ENCODE peak calls at places on chromosome 5, in five cellular contexts. One of them, this sample, is unnamed.

GRCh38 chr5:174364676-174365075 is 319.2 kb downstream of the NSG2 start:
- DNase-seq in natural killer cell: no peak
- DNase-seq in heart left ventricle: no peak
- DNase-seq in H9: no peak
- DNase-seq in pancreas: no peak
- DNase-seq in this sample: no peak

GRCh38 chr5:147036691-147037245 is 158.2 kb upstream of the PPP2R2B start:
- DNase-seq in heart left ventricle: no peak
- DNase-seq in H9: no peak
- DNase-seq in natural killer cell: no peak
- DNase-seq in pancreas: no peak
- DNase-seq in this sample: no peak

GRCh38 chr5:145738227-145738626 is 96.9 kb downstream of the PRELID2 start:
- DNase-seq in H9: no peak
- DNase-seq in heart left ventricle: no peak
- DNase-seq in natural killer cell: no peak
- DNase-seq in pancreas: no peak
- DNase-seq in this sample: no peak

GRCh38 chr5:178404987-178405386 is 172.4 kb upstream of the PHYKPL start:
- DNase-seq in H9: no peak
- DNase-seq in heart left ventricle: no peak
- DNase-seq in natural killer cell: no peak
- DNase-seq in pancreas: no peak
- DNase-seq in this sample: no peak

GRCh38 chr5:151058891-151059611 is 21.8 kb downstream of the TNIP1 start:
- DNase-seq in pancreas: no peak
- DNase-seq in H9: no peak
- DNase-seq in heart left ventricle: no peak
- DNase-seq in natural killer cell: no peak
- DNase-seq in this sample: no peak

GRCh38 chr5:50967388-50968039 is 301.1 kb downstream of the PARP8 start:
- DNase-seq in natural killer cell: no peak
- DNase-seq in H9: peak
- DNase-seq in heart left ventricle: no peak
- DNase-seq in pancreas: no peak
- DNase-seq in this sample: no peak

GRCh38 chr5:88384901-88385300 is 116.3 kb upstream of the TMEM161B start:
- DNase-seq in pancreas: no peak
- DNase-seq in natural killer cell: no peak
- DNase-seq in heart left ventricle: no peak
- DNase-seq in H9: no peak
- DNase-seq in this sample: no peak

GRCh38 chr5:10579537-10580521 is 16.0 kb downstream of the ANKRD33B start:
- DNase-seq in H9: no peak
- DNase-seq in pancreas: no peak
- DNase-seq in heart left ventricle: no peak
- DNase-seq in natural killer cell: no peak
- DNase-seq in this sample: no peak

GRCh38 chr5:72115277-72115676 is 8.0 kb downstream of the MAP1B start:
- DNase-seq in natural killer cell: no peak
- DNase-seq in heart left ventricle: no peak
- DNase-seq in pancreas: no peak
- DNase-seq in H9: no peak
- DNase-seq in this sample: no peak

GRCh38 chr5:151684690-151685361 is 1.9 kb downstream of the SPARC start:
- DNase-seq in H9: peak
- DNase-seq in heart left ventricle: peak
- DNase-seq in pancreas: no peak
- DNase-seq in natural killer cell: no peak
- DNase-seq in this sample: no peak

GRCh38 chr5:84292788-84293653 is 91.7 kb downstream of the EDIL3 start:
- DNase-seq in natural killer cell: no peak
- DNase-seq in pancreas: no peak
- DNase-seq in H9: no peak
- DNase-seq in heart left ventricle: no peak
- DNase-seq in this sample: no peak

GRCh38 chr5:133456933-133457402 is 155.4 kb downstream of the FSTL4 start:
- DNase-seq in heart left ventricle: no peak
- DNase-seq in H9: no peak
- DNase-seq in natural killer cell: no peak
- DNase-seq in pancreas: no peak
- DNase-seq in this sample: no peak

GRCh38 chr5:163565931-163566608 is 60.7 kb downstream of the MAT2B start:
- DNase-seq in natural killer cell: no peak
- DNase-seq in H9: peak
- DNase-seq in heart left ventricle: no peak
- DNase-seq in pancreas: peak
- DNase-seq in this sample: no peak

GRCh38 chr5:137619191-137619870 is 116.6 kb downstream of the KLHL3 start:
- DNase-seq in heart left ventricle: peak
- DNase-seq in pancreas: no peak
- DNase-seq in natural killer cell: no peak
- DNase-seq in H9: no peak
- DNase-seq in this sample: no peak

GRCh38 chr5:59661939-59662615 is 231.4 kb downstream of the PDE4D start:
- DNase-seq in pancreas: no peak
- DNase-seq in heart left ventricle: no peak
- DNase-seq in H9: no peak
- DNase-seq in natural killer cell: no peak
- DNase-seq in this sample: no peak

GRCh38 chr5:178180141-178180863 is 6.9 kb downstream of the GMCL2 start:
- DNase-seq in natural killer cell: no peak
- DNase-seq in heart left ventricle: no peak
- DNase-seq in H9: peak
- DNase-seq in pancreas: no peak
- DNase-seq in this sample: no peak

GRCh38 chr5:141951341-141951781 is 6.6 kb downstream of the PCDH12 start:
- DNase-seq in natural killer cell: no peak
- DNase-seq in pancreas: no peak
- DNase-seq in heart left ventricle: peak
- DNase-seq in H9: peak
- DNase-seq in this sample: no peak

GRCh38 chr5:133846478-133847226 is 121.8 kb downstream of the C5orf15 start:
- DNase-seq in H9: no peak
- DNase-seq in pancreas: no peak
- DNase-seq in natural killer cell: no peak
- DNase-seq in heart left ventricle: no peak
- DNase-seq in this sample: no peak

GRCh38 chr5:75612211-75612579 is 942 bp downstream of the ANKDD1B start:
- DNase-seq in heart left ventricle: no peak
- DNase-seq in natural killer cell: no peak
- DNase-seq in pancreas: no peak
- DNase-seq in H9: peak
- DNase-seq in this sample: no peak

GRCh38 chr5:147188200-147189108 is 46.4 kb upstream of the STK32A start:
- DNase-seq in H9: peak
- DNase-seq in heart left ventricle: peak
- DNase-seq in natural killer cell: no peak
- DNase-seq in pancreas: no peak
- DNase-seq in this sample: peak

GRCh38 chr5:77167695-77168111 is 42.8 kb upstream of the PDE8B start:
- DNase-seq in natural killer cell: no peak
- DNase-seq in heart left ventricle: no peak
- DNase-seq in pancreas: no peak
- DNase-seq in H9: no peak
- DNase-seq in this sample: no peak

GRCh38 chr5:133552925-133553525 is 59.3 kb downstream of the FSTL4 start:
- DNase-seq in pancreas: peak
- DNase-seq in H9: peak
- DNase-seq in heart left ventricle: no peak
- DNase-seq in natural killer cell: peak
- DNase-seq in this sample: no peak

GRCh38 chr5:154308457-154309360 is 118.2 kb downstream of the GALNT10 start:
- DNase-seq in natural killer cell: no peak
- DNase-seq in H9: no peak
- DNase-seq in pancreas: no peak
- DNase-seq in heart left ventricle: no peak
- DNase-seq in this sample: no peak

GRCh38 chr5:158174918-158175663 is 316.1 kb upstream of the CLINT1 start:
- DNase-seq in natural killer cell: no peak
- DNase-seq in H9: peak
- DNase-seq in pancreas: no peak
- DNase-seq in heart left ventricle: peak
- DNase-seq in this sample: peak

GRCh38 chr5:156409834-156410233 is 82.9 kb downstream of the SGCD start:
- DNase-seq in heart left ventricle: no peak
- DNase-seq in pancreas: no peak
- DNase-seq in natural killer cell: no peak
- DNase-seq in H9: no peak
- DNase-seq in this sample: no peak

GRCh38 chr5:133287500-133287899 is 235.7 kb downstream of the HSPA4 start:
- DNase-seq in natural killer cell: no peak
- DNase-seq in H9: peak
- DNase-seq in heart left ventricle: no peak
- DNase-seq in pancreas: no peak
- DNase-seq in this sample: peak

GRCh38 chr5:27708579-27708978 is 670.2 kb upstream of the CDH9 start:
- DNase-seq in pancreas: no peak
- DNase-seq in H9: no peak
- DNase-seq in heart left ventricle: no peak
- DNase-seq in natural killer cell: no peak
- DNase-seq in this sample: no peak

GRCh38 chr5:74625742-74626241 is 14.7 kb downstream of the ENC1 start:
- DNase-seq in H9: peak
- DNase-seq in heart left ventricle: no peak
- DNase-seq in natural killer cell: no peak
- DNase-seq in pancreas: no peak
- DNase-seq in this sample: no peak

GRCh38 chr5:131068893-131069643 is 96.0 kb downstream of the HINT1 start:
- DNase-seq in natural killer cell: peak
- DNase-seq in heart left ventricle: no peak
- DNase-seq in pancreas: no peak
- DNase-seq in H9: no peak
- DNase-seq in this sample: no peak

DNA sequence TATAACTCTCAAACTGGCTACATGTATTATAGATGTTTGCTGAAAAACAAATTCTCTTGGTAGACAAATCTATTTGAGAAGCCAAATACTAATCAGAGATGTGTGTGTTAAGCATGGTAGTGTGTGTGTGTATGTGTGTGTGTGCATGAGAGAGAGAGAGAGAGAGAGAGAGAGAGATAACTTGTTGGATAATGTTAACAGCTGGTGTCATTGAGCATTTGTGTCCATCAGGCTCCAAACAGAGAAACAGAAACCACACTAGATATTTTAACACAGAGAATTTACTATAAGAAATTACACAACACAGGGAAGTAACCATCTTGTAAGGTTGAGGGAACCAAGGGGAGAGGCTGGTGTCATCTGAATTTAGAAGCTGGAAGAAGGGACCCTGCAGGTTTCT is 5.1 kb upstream of the C1QTNF3 start:
- DNase-seq in pancreas: no peak
- DNase-seq in heart left ventricle: no peak
- DNase-seq in H9: no peak
- DNase-seq in natural killer cell: no peak
- DNase-seq in this sample: no peak
- TF ChIP-seq CTCF in pancreas: no peak
- TF ChIP-seq CTCF in heart left ventricle: no peak
- TF ChIP-seq CTCF in H9: no peak
- TF ChIP-seq CTCF in natural killer cell: no peak
- TF ChIP-seq CTCF in this sample: no peak

DNA sequence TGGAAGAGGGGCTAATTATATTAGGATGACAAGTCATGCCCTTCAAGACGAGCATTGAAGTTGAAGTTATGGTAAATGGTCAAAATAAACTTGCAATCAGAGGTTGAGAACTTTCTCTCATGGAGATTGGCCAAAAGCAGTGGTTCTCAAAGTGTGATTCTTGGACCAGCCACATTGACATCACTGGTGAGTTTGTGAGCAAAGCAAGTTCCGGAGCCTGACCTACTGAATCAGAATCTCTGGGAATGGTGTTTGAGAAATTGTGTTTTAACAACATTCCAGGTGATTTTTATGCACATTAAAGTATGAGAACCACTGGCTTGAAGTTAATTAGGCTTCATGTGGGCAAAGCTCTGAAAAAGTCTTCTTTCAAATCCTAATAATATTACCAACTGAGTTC is 403.5 kb downstream of the ZSWIM6 start:
- DNase-seq in H9: no peak
- DNase-seq in heart left ventricle: no peak
- DNase-seq in natural killer cell: no peak
- DNase-seq in pancreas: no peak
- DNase-seq in this sample: no peak
- TF ChIP-seq CTCF in H9: no peak
- TF ChIP-seq CTCF in heart left ventricle: no peak
- TF ChIP-seq CTCF in natural killer cell: no peak
- TF ChIP-seq CTCF in pancreas: no peak
- TF ChIP-seq CTCF in this sample: no peak

GRCh38 chr5:96601200-96601599 is 61.0 kb upstream of the CAST start:
- DNase-seq in H9: no peak
- DNase-seq in natural killer cell: no peak
- DNase-seq in heart left ventricle: no peak
- DNase-seq in pancreas: no peak
- DNase-seq in this sample: no peak

GRCh38 chr5:96597441-96598020 is 64.6 kb upstream of the CAST start:
- DNase-seq in pancreas: no peak
- DNase-seq in H9: no peak
- DNase-seq in heart left ventricle: no peak
- DNase-seq in natural killer cell: no peak
- DNase-seq in this sample: no peak

GRCh38 chr5:96590796-96591195 is 71.4 kb upstream of the CAST start:
- DNase-seq in pancreas: no peak
- DNase-seq in natural killer cell: no peak
- DNase-seq in H9: no peak
- DNase-seq in heart left ventricle: no peak
- DNase-seq in this sample: no peak

GRCh38 chr5:96595300-96596090 is 66.7 kb upstream of the CAST start:
- DNase-seq in H9: peak
- DNase-seq in natural killer cell: no peak
- DNase-seq in pancreas: no peak
- DNase-seq in heart left ventricle: no peak
- DNase-seq in this sample: no peak
- TF ChIP-seq CTCF in H9: peak
- TF ChIP-seq CTCF in natural killer cell: peak
- TF ChIP-seq CTCF in pancreas: peak
- TF ChIP-seq CTCF in heart left ventricle: peak
- TF ChIP-seq CTCF in this sample: peak

DNA sequence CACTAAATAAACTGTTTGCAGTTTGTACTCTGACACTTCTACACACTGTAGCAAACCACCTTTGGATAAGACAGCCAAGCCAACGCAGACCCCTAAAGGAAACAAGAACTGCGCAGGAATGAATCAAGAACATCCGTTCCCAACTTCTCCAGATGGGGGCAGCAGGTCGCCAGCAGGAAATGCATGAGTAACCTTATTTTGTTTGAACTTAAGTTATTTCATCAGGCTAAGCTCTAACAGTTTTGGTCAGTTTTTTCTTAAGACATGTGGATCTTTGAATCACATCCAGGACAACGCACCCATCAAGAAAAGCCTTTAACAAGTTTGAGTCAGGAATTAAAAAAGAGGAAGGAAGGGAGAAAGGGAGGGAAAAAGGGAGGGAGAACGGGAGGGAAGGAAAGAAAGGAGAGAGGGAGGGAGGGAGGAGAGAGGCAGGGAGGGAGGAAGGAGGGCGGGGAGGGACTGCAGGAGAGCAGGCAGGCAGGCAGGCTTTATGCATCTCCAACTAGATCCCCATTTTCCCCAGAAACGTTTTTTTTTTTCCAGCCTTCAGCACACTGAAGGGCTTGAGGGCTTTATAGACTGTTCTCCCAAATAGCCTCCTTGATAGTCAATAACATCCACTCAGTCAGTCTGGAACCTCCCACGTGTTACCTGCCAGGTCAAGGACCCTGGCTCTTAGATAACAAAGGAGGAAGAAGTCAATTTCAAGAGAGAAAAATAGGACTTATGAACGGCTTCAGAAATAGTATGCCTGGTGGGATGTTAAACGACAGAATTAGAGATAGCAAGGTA is 22.2 kb downstream of the BHMT start:
- DNase-seq in heart left ventricle: peak
- DNase-seq in H9: peak
- DNase-seq in pancreas: no peak
- DNase-seq in natural killer cell: peak
- DNase-seq in this sample: no peak
- TF ChIP-seq CTCF in heart left ventricle: peak
- TF ChIP-seq CTCF in H9: peak
- TF ChIP-seq CTCF in pancreas: peak
- TF ChIP-seq CTCF in natural killer cell: no peak
- TF ChIP-seq CTCF in this sample: peak